ENCODE peak calls at places on chromosomes 13 and 19, in nine cellular contexts. N, T, W, D, P, M, L, Q and U are unnamed samples. For H3K9me3, the result is how much of the 10 kb centered on the place peaks cover.

GRCh38 chr13:45333973-45334922 is 6.7 kb downstream of the TPT1 start:
- DNase-seq in L (peak), M (no peak), W (no peak), P (peak), D (peak), N (no peak), Q (no peak), T (no peak), U (no peak)

GRCh38 chr13:88978607-88979006 is 1307.4 kb downstream of the SLITRK5 start:
- DNase-seq in T (no peak), M (no peak), P (no peak), N (no peak), W (no peak), Q (no peak), L (no peak), D (no peak), U (no peak)

GRCh38 chr19:43105496-43105895 is 23.0 kb upstream of the PSG2 start:
- DNase-seq in L (no peak), Q (no peak), T (no peak), N (no peak), M (no peak), D (no peak), W (no peak), P (no peak), U (no peak)

GRCh38 chr19:16213076-16213475 is 15.4 kb downstream of the AP1M1 start:
- DNase-seq in Q (no peak), T (no peak), W (no peak), N (no peak), L (no peak), M (no peak), D (no peak), P (no peak), U (no peak)

GRCh38 chr19:43596842-43597461 is 557 bp downstream of the ZNF576 start:
- DNase-seq in D (no peak), L (no peak), Q (no peak), T (no peak), N (no peak), M (no peak), W (no peak), P (peak), U (no peak)

GRCh38 chr19:21823224-21823623 is 12.8 kb downstream of the ZNF43 start:
- DNase-seq in W (no peak), P (no peak), T (no peak), D (no peak), Q (no peak), L (no peak), N (no peak), M (no peak), U (no peak)

GRCh38 chr13:54449922-54450321 is 1421.3 kb downstream of the OLFM4 start:
- DNase-seq in W (no peak), L (no peak), P (no peak), T (no peak), M (no peak), N (no peak), Q (no peak), D (no peak), U (peak)

GRCh38 chr13:85693889-85694511 is 105.2 kb downstream of the SLITRK6 start:
- DNase-seq in W (no peak), P (no peak), Q (peak), D (no peak), L (no peak), T (no peak), M (no peak), N (no peak), U (peak)

GRCh38 chr13:48808689-48809088 is 155.0 kb downstream of the CYSLTR2 start:
- DNase-seq in P (no peak), Q (no peak), T (no peak), D (no peak), W (no peak), N (no peak), L (no peak), M (no peak), U (no peak)

GRCh38 chr13:95267662-95268369 is 33.4 kb downstream of the ABCC4 start:
- DNase-seq in N (peak), D (no peak), M (no peak), P (no peak), W (peak), T (no peak), Q (peak), L (no peak), U (peak)

GRCh38 chr13:99796175-99796819 is 175.3 kb downstream of the ZIC5 start:
- DNase-seq in M (no peak), L (no peak), P (peak), T (no peak), Q (no peak), N (no peak), D (no peak), W (no peak), U (peak)

GRCh38 chr19:15260939-15261338 is 28.7 kb upstream of the EPHX3 start:
- DNase-seq in N (no peak), M (no peak), L (no peak), W (no peak), Q (no peak), D (no peak), P (no peak), T (no peak), U (peak)

GRCh38 chr13:25581351-25581750 is 209.6 kb downstream of the ATP8A2 start:
- DNase-seq in Q (no peak), W (no peak), P (no peak), M (no peak), N (no peak), T (no peak), L (no peak), D (no peak), U (no peak)

GRCh38 chr19:28985201-28985600 is 227.8 kb downstream of the UQCRFS1 start:
- DNase-seq in W (no peak), N (no peak), D (no peak), Q (no peak), L (no peak), M (no peak), P (no peak), T (no peak), U (no peak)

GRCh38 chr13:106348032-106348431 is 187.4 kb downstream of the EFNB2 start:
- DNase-seq in W (no peak), L (no peak), Q (no peak), N (no peak), M (no peak), D (no peak), P (no peak), T (peak), U (no peak)

GRCh38 chr19:49997709-49998108 is 27.5 kb downstream of the VRK3 start:
- DNase-seq in T (no peak), N (no peak), P (peak), W (no peak), Q (peak), D (no peak), L (no peak), M (no peak), U (peak)

GRCh38 chr13:31124225-31124624 is 37.5 kb downstream of the HSPH1 start:
- DNase-seq in P (no peak), Q (no peak), D (no peak), W (no peak), T (no peak), N (no peak), L (no peak), M (no peak), U (no peak)

GRCh38 chr13:58999851-59000250 is 1163.9 kb downstream of the DIAPH3 start:
- DNase-seq in W (no peak), Q (no peak), L (no peak), T (no peak), M (no peak), P (no peak), D (no peak), N (no peak), U (no peak)

GRCh38 chr19:39407644-39408391 is 1.2 kb downstream of the ZFP36 start:
- DNase-seq in L (no peak), Q (no peak), W (peak), P (peak), M (peak), N (peak), D (peak), T (peak), U (no peak)

GRCh38 chr19:50486823-50487515 is 10.3 kb upstream of the GARIN5A start:
- DNase-seq in D (no peak), N (peak), T (peak), W (no peak), Q (no peak), P (peak), L (peak), M (peak), U (peak)

GRCh38 chr19:45103625-45104319 is 10.8 kb downstream of the PPP1R37 start:
- DNase-seq in D (no peak), N (no peak), W (no peak), T (no peak), Q (no peak), P (no peak), M (no peak), L (no peak), U (peak)

GRCh38 chr13:112455476-112456059 is 79.4 kb downstream of the SPACA7 start:
- DNase-seq in M (peak), W (no peak), D (no peak), P (no peak), N (no peak), Q (no peak), T (no peak), L (no peak), U (no peak)

GRCh38 chr19:30064021-30064699 is 122.1 kb downstream of the URI1 start:
- DNase-seq in D (no peak), P (no peak), Q (no peak), M (peak), W (peak), N (peak), L (no peak), T (no peak), U (no peak)

GRCh38 chr19:51101171-51101865 is 6.9 kb downstream of the CTU1 start:
- DNase-seq in D (no peak), M (no peak), N (no peak), P (no peak), L (no peak), Q (no peak), T (no peak), W (no peak), U (no peak)

GRCh38 chr19:11137542-11138384 is 17.8 kb downstream of the SPC24 start:
- DNase-seq in L (peak), N (peak), P (peak), Q (peak), D (peak), T (peak), M (peak), W (peak), U (peak)

GRCh38 chr19:44776402-44777096 is 1.1 kb upstream of the CBLC start:
- DNase-seq in D (no peak), W (peak), T (peak), L (no peak), N (no peak), M (peak), P (no peak), Q (no peak), U (no peak)

GRCh38 chr13:50080856-50081105 is 65.5 kb downstream of the KCNRG start:
- DNase-seq in P (no peak), L (no peak), D (no peak), N (no peak), T (no peak), W (no peak), M (no peak), Q (no peak), U (peak)

GRCh38 chr19:40231544-40232424 is 5.3 kb upstream of the CCNP start:
- DNase-seq in N (no peak), P (no peak), T (no peak), Q (no peak), M (no peak), W (no peak), L (no peak), D (no peak), U (no peak)

GRCh38 chr19:2248136-2249009 is 750 bp upstream of the AMH start:
- DNase-seq in P (no peak), T (no peak), W (no peak), L (no peak), D (no peak), Q (no peak), M (no peak), N (peak), U (no peak)

GRCh38 chr19:36638862-36639510 is 27.7 kb downstream of the ZNF461 start:
- DNase-seq in L (no peak), Q (no peak), W (no peak), T (no peak), P (no peak), M (no peak), N (no peak), D (no peak), U (no peak)

GRCh38 chr19:12933287-12934072 is at the start of gene FARSA:
- DNase-seq in P (peak), M (peak), Q (peak), T (peak), D (peak), N (peak), L (peak), W (peak), U (peak)

GRCh38 chr19:15129856-15130580 is 22.8 kb downstream of the SYDE1 start:
- DNase-seq in P (no peak), N (no peak), D (no peak), T (peak), M (no peak), L (no peak), W (no peak), Q (no peak), U (no peak)

GRCh38 chr13:48074006-48074405 is 20.9 kb downstream of the MED4 start:
- DNase-seq in M (no peak), N (no peak), W (no peak), P (no peak), L (no peak), D (no peak), Q (no peak), T (no peak), U (no peak)

GRCh38 chr19:1626417-1627010 is 21.3 kb upstream of the UQCR11 start:
- DNase-seq in N (no peak), L (no peak), D (no peak), T (no peak), M (no peak), W (no peak), P (no peak), Q (no peak), U (no peak)

GRCh38 chr19:36421749-36422481 is 3.5 kb upstream of the ZFP82 start:
- DNase-seq in N (no peak), Q (no peak), T (no peak), L (no peak), W (no peak), P (no peak), M (no peak), D (no peak), U (no peak)

GRCh38 chr13:107457686-107458085 is 757.6 kb downstream of the LIG4 start:
- DNase-seq in T (no peak), D (no peak), N (no peak), L (no peak), P (no peak), W (no peak), M (no peak), Q (no peak), U (no peak)

GRCh38 chr19:55986487-55986886 is at the start of gene NLRP5:
- DNase-seq in D (no peak), L (no peak), N (no peak), P (peak), M (no peak), Q (no peak), W (no peak), T (no peak), U (no peak)

GRCh38 chr19:55980415-55980814 is 6.2 kb upstream of the NLRP5 start:
- DNase-seq in M (no peak), T (no peak), N (no peak), P (no peak), W (no peak), Q (no peak), D (no peak), L (no peak), U (no peak)

GRCh38 chr19:55985254-55985653 is 1.3 kb upstream of the NLRP5 start:
- DNase-seq in M (no peak), T (no peak), D (no peak), N (no peak), Q (no peak), W (no peak), P (no peak), L (no peak), U (no peak)
- H3K9me3 ChIP-seq in M (under half), T (under half), D (under half), N (under half), Q (under half), W (under half), P (under half), L (under half), U (under half)

DNA sequence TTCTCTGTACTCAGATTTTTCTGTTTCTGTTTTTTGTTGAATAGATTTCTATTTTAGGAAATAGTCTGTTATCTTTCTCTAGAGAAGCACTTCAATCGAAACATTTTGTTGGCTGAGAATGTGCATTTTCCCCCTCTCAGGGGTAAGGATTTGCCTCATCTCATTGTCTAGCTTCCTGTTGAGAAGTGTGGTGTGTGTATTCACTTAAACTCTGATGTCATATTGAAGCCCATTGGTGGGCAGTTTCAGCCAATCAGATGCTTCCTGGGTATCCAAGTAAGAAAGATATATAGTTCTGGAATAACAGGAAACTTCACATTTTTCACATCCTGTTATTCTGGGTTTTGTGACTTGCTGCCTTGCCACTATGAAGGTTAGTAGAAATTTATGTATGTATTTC is 87.6 kb downstream of the ARHGEF7 start:
- DNase-seq in L (no peak), D (no peak), M (no peak), P (peak), W (no peak), N (no peak), T (no peak), Q (peak), U (peak)
- H3K4me3 ChIP-seq in L (no peak), D (no peak), M (peak), P (peak), W (no peak), N (peak), T (no peak), Q (no peak), U (no peak)

GRCh38 chr13:18996627-18997051 is 185.0 kb downstream of the TUBA3C start:
- DNase-seq in N (no peak), P (no peak), D (no peak), L (no peak), M (no peak), T (no peak), W (no peak), Q (no peak), U (no peak)

GRCh38 chr13:18996221-18996620 is 185.4 kb downstream of the TUBA3C start:
- DNase-seq in M (no peak), W (no peak), N (no peak), P (no peak), Q (no peak), T (no peak), L (no peak), D (no peak), U (no peak)

GRCh38 chr13:18992791-18993190 is 188.8 kb downstream of the TUBA3C start:
- DNase-seq in L (no peak), D (no peak), N (no peak), P (no peak), T (no peak), M (no peak), W (no peak), Q (no peak), U (no peak)

GRCh38 chr13:18995259-18995873 is 186.3 kb downstream of the TUBA3C start:
- DNase-seq in M (no peak), Q (no peak), L (no peak), P (no peak), N (no peak), W (no peak), T (no peak), D (no peak), U (no peak)

GRCh38 chr13:18993884-18994660 is 187.6 kb downstream of the TUBA3C start:
- DNase-seq in T (no peak), N (no peak), Q (no peak), P (no peak), D (no peak), W (no peak), M (no peak), L (no peak), U (no peak)
- H3K9me3 ChIP-seq in T (under half), N (under half), Q (under half), P (under half), D (under half), W (under half), M (under half), L (under half), U (under half)

GRCh38 chr19:6233827-6234511 is 45.8 kb downstream of the MLLT1 start:
- DNase-seq in Q (no peak), N (peak), P (no peak), W (no peak), M (peak), D (no peak), L (no peak), T (no peak), U (no peak)

GRCh38 chr19:6233051-6233826 is 46.5 kb downstream of the MLLT1 start:
- DNase-seq in D (no peak), W (no peak), L (no peak), M (peak), T (no peak), Q (no peak), P (no peak), N (peak), U (no peak)

GRCh38 chr19:6235031-6235951 is 44.5 kb downstream of the MLLT1 start:
- DNase-seq in W (no peak), M (peak), D (no peak), P (no peak), L (no peak), N (peak), Q (no peak), T (no peak), U (no peak)

GRCh38 chr19:6232567-6232966 is 47.2 kb downstream of the MLLT1 start:
- DNase-seq in T (no peak), N (peak), W (no peak), D (no peak), Q (no peak), M (no peak), L (no peak), P (no peak), U (no peak)

DNA sequence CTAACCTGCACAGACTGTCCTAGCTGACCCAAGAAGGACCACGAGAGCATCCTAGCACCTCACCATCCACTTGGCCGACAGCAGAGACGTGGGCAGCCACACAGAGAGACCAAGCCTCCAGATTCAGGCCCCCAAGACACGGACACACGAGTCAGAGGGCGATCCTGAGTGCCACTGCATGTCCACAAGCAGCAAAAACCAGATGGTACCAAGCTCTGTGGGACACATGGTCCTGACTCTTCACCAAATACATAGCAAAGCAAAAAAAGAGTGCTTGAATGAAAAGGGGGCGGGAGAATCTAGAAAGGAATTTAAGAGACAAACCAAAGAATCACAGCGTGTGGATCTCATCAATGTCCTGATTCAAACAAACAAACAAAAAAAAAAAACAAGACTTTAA is 45.2 kb downstream of the MLLT1 start:
- DNase-seq in Q (no peak), T (no peak), W (no peak), L (no peak), N (no peak), M (no peak), P (no peak), D (no peak), U (no peak)
- H3K4me3 ChIP-seq in Q (no peak), T (no peak), W (no peak), L (no peak), N (no peak), M (no peak), P (no peak), D (no peak), U (no peak)